ENCODE peak calls at places on chromosomes 12 and 14, in five cellular contexts. T is neuronal stem cell, Z is mesenchymal stem cell, U is H9, J is trophoblast cell. Q is an unnamed sample.

GRCh38 chr12:113096675-113097461 is 38.7 kb downstream of the RASAL1 start:
- DNase-seq in T (no peak), Z (no peak), U (no peak), J (no peak), Q (no peak)

GRCh38 chr14:77618381-77618780 is 1.9 kb upstream of the SPTLC2 start:
- DNase-seq in T (no peak), J (no peak), Z (no peak), U (no peak), Q (no peak)

GRCh38 chr12:24191117-24191516 is 241.6 kb upstream of the SOX5 start:
- DNase-seq in T (no peak), J (no peak), U (no peak), Z (no peak), Q (no peak)

GRCh38 chr12:57238854-57239554 is 9.5 kb downstream of the SHMT2 start:
- DNase-seq in U (peak), J (peak), T (peak), Z (peak), Q (no peak)

GRCh38 chr12:96048392-96048969 is 13.1 kb upstream of the LTA4H start:
- DNase-seq in T (no peak), J (no peak), U (no peak), Z (peak), Q (no peak)

GRCh38 chr12:263574-263973 is 938 bp upstream of the SLC6A13 start:
- DNase-seq in U (no peak), J (no peak), T (no peak), Z (no peak), Q (no peak)

GRCh38 chr14:58942516-58942915 is 246.0 kb upstream of the DAAM1 start:
- DNase-seq in J (peak), T (no peak), U (no peak), Z (peak), Q (no peak)

GRCh38 chr12:107501681-107502080 is 183.9 kb upstream of the PWP1 start:
- DNase-seq in J (no peak), U (no peak), Z (no peak), T (no peak), Q (no peak)

GRCh38 chr12:1933342-1933992 is 15.0 kb upstream of the CACNA2D4 start:
- DNase-seq in Z (peak), U (peak), J (no peak), T (no peak), Q (no peak)

GRCh38 chr12:13342971-13343370 is 146.4 kb downstream of the EMP1 start:
- DNase-seq in T (no peak), U (no peak), Z (no peak), J (no peak), Q (no peak)

GRCh38 chr14:96929969-96930368 is 132.8 kb downstream of the VRK1 start:
- DNase-seq in U (no peak), Z (no peak), J (no peak), T (no peak), Q (no peak)

GRCh38 chr14:102415671-102416070 is 52.9 kb downstream of the TECPR2 start:
- DNase-seq in Z (no peak), T (no peak), J (no peak), U (no peak), Q (no peak)

GRCh38 chr14:39241637-39242036 is 7.9 kb downstream of the MIA2 start:
- DNase-seq in J (no peak), T (no peak), Z (no peak), U (no peak), Q (no peak)

GRCh38 chr12:96994900-96995299 is 87.8 kb downstream of the NEDD1 start:
- DNase-seq in J (no peak), T (no peak), Z (no peak), U (no peak), Q (no peak)

GRCh38 chr12:125125271-125125670 is 60.0 kb downstream of the AACS start:
- DNase-seq in T (no peak), J (no peak), Z (no peak), U (no peak), Q (no peak)

GRCh38 chr14:90573385-90574105 is 176.7 kb downstream of the CALM1 start:
- DNase-seq in T (no peak), Z (no peak), J (no peak), U (no peak), Q (no peak)

GRCh38 chr12:843609-844008 is 91.2 kb downstream of the WNK1 start:
- DNase-seq in Z (no peak), J (no peak), T (no peak), U (no peak), Q (no peak)

GRCh38 chr12:52202361-52203078 is 10.7 kb upstream of the KRT80 start:
- DNase-seq in T (no peak), J (no peak), Z (no peak), U (no peak), Q (no peak)

GRCh38 chr14:61713724-61714437 is 18.6 kb downstream of the HIF1A start:
- DNase-seq in T (no peak), U (no peak), Z (no peak), J (no peak), Q (no peak)

GRCh38 chr14:61712137-61712536 is 16.8 kb downstream of the HIF1A start:
- DNase-seq in T (no peak), J (no peak), Z (no peak), U (no peak), Q (no peak)

GRCh38 chr14:61706096-61706690 is 10.9 kb downstream of the HIF1A start:
- DNase-seq in J (no peak), Z (no peak), U (no peak), T (no peak), Q (no peak)

GRCh38 chr14:61716956-61717355 is 21.6 kb downstream of the HIF1A start:
- DNase-seq in U (no peak), T (no peak), J (no peak), Z (no peak), Q (no peak)

GRCh38 chr14:61710853-61711817 is 15.8 kb downstream of the HIF1A start:
- DNase-seq in Z (peak), U (no peak), J (no peak), T (no peak), Q (no peak)
- H2BK12ac ChIP-seq in Z (no peak), U (no peak), J (no peak), T (no peak), Q (no peak)

GRCh38 chr14:93330609-93331000 is 2.2 kb downstream of the BTBD7 start:
- DNase-seq in T (no peak), J (no peak), U (no peak), Z (no peak), Q (no peak)
- H2BK12ac ChIP-seq in T (no peak), J (no peak), U (no peak), Z (no peak), Q (no peak)

GRCh38 chr14:51472881-51473280 is 178.8 kb upstream of the FRMD6 start:
- DNase-seq in Z (no peak), U (no peak), J (no peak), T (no peak), Q (no peak)

GRCh38 chr14:51473351-51473750 is 178.4 kb upstream of the FRMD6 start:
- DNase-seq in T (no peak), Z (no peak), J (no peak), U (no peak), Q (no peak)

GRCh38 chr14:51465486-51465885 is 186.2 kb upstream of the FRMD6 start:
- DNase-seq in Z (no peak), U (no peak), T (no peak), J (no peak), Q (no peak)

GRCh38 chr14:51464411-51464810 is 187.3 kb upstream of the FRMD6 start:
- DNase-seq in T (no peak), Z (no peak), J (no peak), U (no peak), Q (no peak)

GRCh38 chr14:51468523-51468922 is 183.2 kb upstream of the FRMD6 start:
- DNase-seq in J (no peak), T (no peak), Z (no peak), U (no peak), Q (no peak)
- H2BK12ac ChIP-seq in J (no peak), T (no peak), Z (no peak), U (no peak), Q (no peak)

DNA sequence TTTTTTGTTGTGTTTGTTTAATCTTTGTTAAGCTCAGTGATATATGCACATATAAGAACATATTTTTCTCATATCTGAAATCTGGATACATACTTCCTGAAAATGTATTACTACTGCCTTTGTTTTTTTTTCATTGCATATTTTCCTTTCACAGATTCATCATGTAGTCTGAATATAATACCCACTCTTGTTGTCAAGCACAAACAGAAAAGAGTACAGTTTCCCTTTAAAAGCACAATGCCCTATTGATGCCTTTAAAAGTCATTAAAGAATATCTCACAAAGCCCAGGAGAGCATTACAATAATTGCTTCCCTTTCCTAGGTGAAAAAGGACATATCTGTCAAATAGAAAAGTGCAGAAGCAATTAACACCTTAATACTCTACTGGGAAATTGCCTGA is 107.5 kb downstream of the GRIP1 start:
- DNase-seq in J (no peak), Z (no peak), T (no peak), U (no peak), Q (no peak)
- H2BK12ac ChIP-seq in J (no peak), Z (no peak), T (no peak), U (no peak), Q (no peak)

GRCh38 chr14:52885230-52885629 is 65.6 kb downstream of the FERMT2 start:
- DNase-seq in U (no peak), J (peak), T (no peak), Z (peak), Q (no peak)
- H2BK12ac ChIP-seq in U (no peak), J (no peak), T (no peak), Z (no peak), Q (no peak)

Q was measured in H1.